ENCODE peak calls at places on chromosomes 13 and 19, in seven cellular contexts. S, H, E, Z, J, Y and Q are unnamed samples.

GRCh38 chr19:38686530-38686888 is 39.1 kb downstream of the ACTN4 start:
- DNase-seq in Z (no peak), S (no peak), Y (no peak), J (no peak), E (no peak), H (peak), Q (no peak)

GRCh38 chr19:13995878-13996765 is 10.0 kb downstream of the RFX1 start:
- DNase-seq in Y (no peak), H (no peak), J (no peak), S (no peak), Z (no peak), E (no peak), Q (no peak)

GRCh38 chr19:40280608-40281221 is 4.4 kb downstream of the AKT2 start:
- DNase-seq in Y (peak), H (no peak), S (no peak), E (no peak), J (no peak), Z (peak), Q (no peak)

GRCh38 chr19:29483944-29484581 is 41.7 kb upstream of the VSTM2B start:
- DNase-seq in H (no peak), Y (peak), J (peak), E (no peak), S (no peak), Z (no peak), Q (no peak)

GRCh38 chr19:37059142-37059541 is 19.1 kb upstream of the ZNF420 start:
- DNase-seq in S (no peak), H (no peak), J (no peak), E (no peak), Y (no peak), Z (no peak), Q (no peak)

GRCh38 chr19:47056416-47056815 is 8.0 kb upstream of the TMEM160 start:
- DNase-seq in H (no peak), S (no peak), Y (no peak), E (no peak), Z (no peak), J (no peak), Q (no peak)

GRCh38 chr19:40198272-40198990 is 7.2 kb downstream of the MAP3K10 start:
- DNase-seq in E (no peak), S (no peak), Y (no peak), H (no peak), Z (no peak), J (no peak), Q (no peak)

GRCh38 chr19:56091066-56091490 is 30.0 kb downstream of the ZNF787 start:
- DNase-seq in J (no peak), S (no peak), Z (no peak), H (no peak), Y (no peak), E (no peak), Q (no peak)

GRCh38 chr19:34257559-34257924 is 3.2 kb downstream of the GARRE1 start:
- DNase-seq in Z (no peak), S (no peak), E (no peak), H (no peak), J (no peak), Y (no peak), Q (no peak)

GRCh38 chr13:25722893-25723292 is 328.9 kb downstream of the SHISA2 start:
- DNase-seq in E (no peak), Z (no peak), Y (no peak), S (no peak), H (no peak), J (no peak), Q (no peak)

GRCh38 chr13:20609145-20609544 is 42.2 kb downstream of the IFT88 start:
- DNase-seq in Y (no peak), E (no peak), J (no peak), H (no peak), Z (no peak), S (no peak), Q (no peak)

GRCh38 chr13:52359534-52359933 is 46.4 kb downstream of the THSD1 start:
- DNase-seq in Y (no peak), S (no peak), Z (no peak), E (no peak), J (no peak), H (no peak), Q (peak)

GRCh38 chr19:12194827-12195500 is 32.1 kb downstream of the ZNF136 start:
- DNase-seq in Z (peak), H (peak), S (no peak), E (no peak), Y (peak), J (peak), Q (peak)

GRCh38 chr13:19085876-19086275 is 95.7 kb downstream of the TUBA3C start:
- DNase-seq in S (no peak), E (no peak), H (no peak), Z (no peak), J (no peak), Y (no peak), Q (no peak)

GRCh38 chr19:9306443-9306842 is 3.2 kb downstream of the ZNF699 start:
- DNase-seq in S (no peak), H (no peak), Y (no peak), Z (no peak), E (no peak), J (no peak), Q (no peak)

GRCh38 chr13:42612021-42612765 is 38.2 kb downstream of the TNFSF11 start:
- DNase-seq in S (no peak), Y (no peak), E (no peak), Z (no peak), H (no peak), J (no peak), Q (no peak)

GRCh38 chr13:66994097-66994496 is 236.0 kb downstream of the PCDH9 start:
- DNase-seq in Y (peak), J (peak), S (peak), Z (peak), E (peak), H (no peak), Q (peak)

GRCh38 chr19:47094557-47095517 is 18.7 kb downstream of the ZC3H4 start:
- DNase-seq in S (no peak), Z (peak), Y (no peak), H (peak), E (no peak), J (no peak), Q (no peak)

GRCh38 chr13:100274942-100275506 is 186.1 kb downstream of the PCCA start:
- DNase-seq in Z (no peak), Y (peak), S (no peak), H (no peak), E (no peak), J (no peak), Q (no peak)

GRCh38 chr19:33677745-33678426 is 56.1 kb downstream of the CHST8 start:
- DNase-seq in S (peak), H (no peak), E (no peak), Y (peak), Z (peak), J (no peak), Q (no peak)

GRCh38 chr13:60922526-60923231 is 493.0 kb downstream of the PCDH20 start:
- DNase-seq in J (no peak), S (peak), E (no peak), H (no peak), Y (peak), Z (no peak), Q (no peak)

GRCh38 chr13:40375522-40376171 is 290.8 kb downstream of the FOXO1 start:
- DNase-seq in E (no peak), S (no peak), Y (no peak), H (no peak), Z (no peak), J (peak), Q (peak)

GRCh38 chr13:28056426-28056825 is 44.0 kb downstream of the FLT3 start:
- DNase-seq in J (no peak), H (no peak), Z (no peak), Y (no peak), S (no peak), E (no peak), Q (no peak)

GRCh38 chr19:41249707-41250423 is 14.3 kb upstream of the HNRNPUL1 start:
- DNase-seq in S (no peak), Y (peak), E (no peak), J (no peak), Z (no peak), H (no peak), Q (no peak)

GRCh38 chr13:38577048-38577447 is 109.8 kb upstream of the FREM2 start:
- DNase-seq in E (no peak), Z (no peak), J (no peak), S (peak), H (no peak), Y (peak), Q (no peak)

GRCh38 chr19:51726049-51726448 is 2.3 kb upstream of the HAS1 start:
- DNase-seq in S (no peak), H (no peak), E (no peak), J (no peak), Z (no peak), Y (peak), Q (no peak)

GRCh38 chr19:15379996-15380647 is 535 bp upstream of the AKAP8 start:
- DNase-seq in Z (peak), E (no peak), Y (peak), S (peak), J (peak), H (no peak), Q (no peak)

GRCh38 chr19:6589711-6590457 is 1.1 kb downstream of the CD70 start:
- DNase-seq in S (no peak), J (no peak), H (no peak), Y (peak), Z (no peak), E (no peak), Q (no peak)

GRCh38 chr19:6588508-6589345 is 2.2 kb downstream of the CD70 start:
- DNase-seq in E (no peak), Y (no peak), J (no peak), H (no peak), Z (no peak), S (no peak), Q (no peak)

GRCh38 chr19:6587998-6588507 is 2.9 kb downstream of the CD70 start:
- DNase-seq in J (no peak), E (no peak), Z (no peak), S (no peak), Y (peak), H (no peak), Q (no peak)

GRCh38 chr19:6593651-6594416 is 2.9 kb upstream of the CD70 start:
- DNase-seq in E (no peak), H (no peak), J (no peak), Z (no peak), Y (no peak), S (no peak), Q (no peak)

DNA sequence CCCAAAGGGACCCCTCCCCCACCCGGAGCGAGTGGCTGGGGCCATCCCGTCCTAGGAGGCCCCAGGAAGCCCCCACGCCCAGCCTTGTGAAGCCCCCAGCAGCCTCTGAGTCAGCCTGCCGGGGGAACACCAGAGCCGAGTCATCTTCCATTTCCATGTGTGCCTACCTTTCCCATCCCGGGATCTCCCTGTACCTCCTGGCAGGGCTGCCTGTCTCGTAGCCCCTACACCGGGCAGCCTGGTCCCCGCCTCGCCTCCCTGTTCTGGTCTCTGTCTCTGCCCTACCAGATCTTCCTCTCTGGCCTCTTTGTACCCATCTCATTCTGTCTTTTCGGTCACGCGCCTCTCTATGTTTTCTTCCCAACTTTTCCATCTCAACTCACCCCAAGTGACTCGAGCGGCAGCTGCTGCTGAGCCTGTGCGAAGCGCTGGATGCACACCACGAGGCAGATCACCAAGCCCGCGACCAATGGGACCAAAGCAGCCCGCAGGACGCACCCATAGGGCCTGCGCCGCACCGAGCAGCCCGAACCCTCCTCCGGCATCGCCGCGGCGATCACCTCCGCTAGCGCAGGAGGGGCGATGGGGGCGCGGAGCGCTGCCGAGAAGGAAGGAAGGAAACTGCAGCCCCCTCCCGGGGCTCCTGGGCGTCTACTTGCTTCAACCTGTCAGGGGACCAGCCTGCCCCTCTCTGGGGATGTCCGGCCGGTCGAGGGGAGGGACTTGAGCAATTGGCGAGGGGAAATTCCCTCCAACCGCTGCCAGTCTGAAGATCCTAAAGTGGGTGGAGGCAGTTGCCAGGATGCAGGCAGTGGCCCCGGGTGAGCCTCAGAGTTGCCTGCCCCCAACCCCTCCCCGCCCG is at the start of gene CD70:
- DNase-seq in H (peak), Z (no peak), J (no peak), S (peak), E (no peak), Y (peak), Q (no peak)
- H3K4me3 ChIP-seq in H (peak), Z (no peak), J (no peak), S (peak), E (peak), Y (peak), Q (peak)

GRCh38 chr13:101453784-101454201 is 1.3 kb downstream of the ITGBL1 start:
- DNase-seq in H (no peak), Z (peak), S (no peak), J (no peak), Y (no peak), E (no peak), Q (peak)
- H3K4me3 ChIP-seq in H (no peak), Z (peak), S (no peak), J (peak), Y (no peak), E (peak), Q (peak)

GRCh38 chr19:4060621-4061177 is 6.0 kb downstream of the ZBTB7A start:
- DNase-seq in J (no peak), S (no peak), Y (no peak), Z (no peak), E (no peak), H (no peak), Q (no peak)
- H3K4me3 ChIP-seq in J (peak), S (no peak), Y (no peak), Z (peak), E (peak), H (peak), Q (no peak)

GRCh38 chr13:31945202-31945978 is 86.2 kb upstream of the FRY start:
- DNase-seq in H (no peak), S (peak), E (peak), J (peak), Y (peak), Z (peak), Q (peak)
- H3K4me3 ChIP-seq in H (no peak), S (no peak), E (peak), J (no peak), Y (no peak), Z (peak), Q (no peak)